ENCODE peak calls at places on chromosomes 4 and X, in six cellular contexts. U, H, L, R, M and B are unnamed samples. For H3K9me3, the result is how much of the 10 kb centered on the place peaks cover.

GRCh38 chrX:18758166-18758932 is 50.9 kb downstream of the PPEF1 start:
- DNase-seq in U (peak), H (no peak), L (no peak), R (no peak), M (no peak), B (no peak)

GRCh38 chr4:139440971-139441370 is 12.9 kb upstream of the RAB33B start:
- DNase-seq in U (no peak), H (no peak), L (no peak), R (no peak), M (no peak), B (no peak)

GRCh38 chrX:153405426-153405825 is 4.3 kb upstream of the PNMA6E start:
- DNase-seq in U (no peak), H (no peak), L (no peak), R (no peak), M (no peak), B (no peak)

GRCh38 chr4:128461300-128462103 is 173.9 kb upstream of the PGRMC2 start:
- DNase-seq in U (peak), H (no peak), L (peak), R (no peak), M (no peak), B (no peak)

GRCh38 chr4:13544556-13545393 is 467 bp upstream of the NKX3-2 start:
- DNase-seq in U (peak), H (no peak), L (no peak), R (no peak), M (peak), B (no peak)

GRCh38 chr4:7769936-7770674 is 169.6 kb downstream of the AFAP1 start:
- DNase-seq in U (peak), H (no peak), L (no peak), R (no peak), M (peak), B (no peak)

GRCh38 chrX:28177202-28177601 is 196.0 kb upstream of the DCAF8L1 start:
- DNase-seq in U (peak), H (no peak), L (no peak), R (no peak), M (no peak), B (no peak)

GRCh38 chr4:142376204-142376603 is 469.9 kb downstream of the INPP4B start:
- DNase-seq in U (no peak), H (no peak), L (no peak), R (no peak), M (no peak), B (no peak)

GRCh38 chrX:13165747-13166146 is 121.3 kb upstream of the FAM9C start:
- DNase-seq in U (peak), H (no peak), L (no peak), R (no peak), M (no peak), B (no peak)

GRCh38 chr4:4752025-4752424 is 107.4 kb upstream of the MSX1 start:
- DNase-seq in U (no peak), H (no peak), L (no peak), R (no peak), M (no peak), B (no peak)
- TF ChIP-seq CTCF in U (no peak), H (no peak), L (no peak), R (no peak), M (no peak), B (no peak)

GRCh38 chrX:63058204-63058603 is 292.9 kb downstream of the SPIN4 start:
- DNase-seq in U (no peak), H (no peak), L (no peak), R (no peak), M (no peak), B (no peak)
- H3K9me3 ChIP-seq in U (half or more), H (under half), L (under half), R (under half), M (under half), B (under half)

DNA sequence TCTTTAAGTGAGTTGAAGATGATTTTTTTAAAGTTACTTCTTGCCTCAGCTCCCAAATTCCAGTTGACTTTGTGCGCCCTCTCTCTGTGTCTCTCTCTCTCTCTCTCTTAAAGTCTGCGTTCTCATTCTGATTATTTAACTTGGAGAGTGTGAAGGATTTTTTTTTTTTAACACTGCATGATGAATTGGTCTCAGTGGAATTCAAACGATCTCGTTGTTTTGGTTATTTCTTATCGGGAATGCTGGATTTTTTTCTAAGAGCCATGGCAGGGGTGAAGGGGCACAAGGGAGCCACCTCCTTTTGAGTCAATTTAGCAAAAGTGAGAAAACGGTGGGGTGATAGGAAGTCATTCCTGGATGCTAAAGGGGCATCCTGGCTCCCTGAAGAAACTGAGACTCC is 176.1 kb downstream of the SHROOM3 start:
- DNase-seq in U (no peak), H (no peak), L (no peak), R (no peak), M (no peak), B (no peak)
- H3K4me3 ChIP-seq in U (no peak), H (peak), L (no peak), R (no peak), M (no peak), B (no peak)

DNA sequence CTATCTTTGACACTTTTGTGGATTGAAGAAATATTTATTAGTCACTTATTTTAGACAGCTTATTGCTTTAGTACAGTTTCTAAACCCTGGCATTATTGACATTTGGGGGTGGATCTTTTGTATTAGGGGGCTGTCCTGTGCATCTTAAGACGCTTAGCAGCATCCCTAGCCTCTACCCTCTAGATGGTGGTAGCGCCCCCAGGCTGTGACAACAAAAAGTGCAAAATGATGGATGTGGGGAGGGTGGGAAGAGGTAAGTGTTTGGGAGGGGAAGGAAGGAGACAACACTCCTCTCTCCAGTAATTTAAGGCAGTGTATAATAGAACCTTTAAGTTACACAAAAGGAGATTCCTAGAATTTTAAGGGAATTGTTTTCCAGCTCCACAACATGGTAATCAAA is 1210.6 kb downstream of the C4orf33 start:
- DNase-seq in U (peak), H (no peak), L (no peak), R (no peak), M (no peak), B (no peak)
- TF ChIP-seq CTCF in U (peak), H (no peak), L (no peak), R (no peak), M (peak), B (no peak)

DNA sequence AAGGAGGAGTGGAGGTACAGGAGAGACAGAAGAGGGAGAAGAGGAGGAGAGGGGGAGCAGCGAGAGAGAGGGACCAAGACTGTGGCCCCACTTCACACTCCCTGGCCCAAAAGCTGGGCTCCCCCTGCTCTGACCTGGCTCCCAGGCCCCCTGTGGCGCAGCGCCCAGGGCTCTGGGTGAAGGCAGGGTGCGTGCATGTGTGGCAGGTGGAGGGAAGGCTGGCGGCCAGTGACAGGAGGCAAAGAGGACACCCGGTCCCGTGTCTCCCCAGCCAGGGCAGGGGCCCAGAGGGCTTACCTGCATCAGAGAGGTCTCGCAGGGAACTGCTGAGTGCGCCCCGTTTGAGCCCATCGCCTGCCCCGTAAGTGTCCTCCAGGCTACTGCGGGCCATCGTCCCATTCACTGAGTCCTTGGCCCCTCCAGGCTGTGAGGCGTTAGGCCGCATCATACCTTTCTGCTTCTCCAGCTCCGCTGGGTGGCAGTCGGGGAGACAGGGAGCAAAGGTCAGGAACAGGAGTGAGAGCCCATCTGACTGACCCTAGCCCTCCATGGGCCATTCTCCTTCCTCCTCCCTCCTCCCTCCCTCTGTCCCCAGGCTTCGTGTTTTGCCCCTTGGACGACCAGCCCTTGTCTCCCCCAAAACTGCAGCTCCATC is 11.1 kb upstream of the KDM5C start:
- DNase-seq in U (no peak), H (no peak), L (no peak), R (no peak), M (no peak), B (no peak)
- H3K9me3 ChIP-seq in U (under half), H (under half), L (under half), R (under half), M (under half), B (under half)

GRCh38 chrX:130159776-130160175 is 5.9 kb downstream of the AIFM1 start:
- DNase-seq in U (no peak), H (no peak), L (no peak), R (no peak), M (no peak), B (no peak)
- H3K4me3 ChIP-seq in U (no peak), H (no peak), L (no peak), R (no peak), M (no peak), B (no peak)

DNA sequence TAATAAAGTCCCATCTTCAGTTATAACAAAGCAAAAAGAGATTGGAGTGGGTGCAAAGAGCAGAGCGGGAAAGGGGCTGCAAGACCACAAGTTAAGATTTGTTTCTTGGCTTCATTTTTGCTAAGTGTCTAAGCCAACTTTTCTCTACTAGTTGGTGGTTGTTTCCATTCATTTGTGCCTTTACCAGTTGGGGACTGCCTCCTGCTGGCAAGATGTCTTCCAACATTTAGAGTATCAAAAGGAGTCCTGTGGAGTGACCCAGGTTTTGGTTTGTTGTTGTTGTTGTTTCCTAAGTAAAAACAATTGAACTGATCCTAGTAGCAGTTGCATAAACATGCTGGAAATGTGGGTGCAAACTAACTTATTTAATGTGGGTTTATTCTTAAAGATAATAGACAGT is 121.1 kb downstream of the SPATA18 start:
- DNase-seq in U (peak), H (no peak), L (no peak), R (no peak), M (no peak), B (no peak)
- TF ChIP-seq CTCF in U (peak), H (peak), L (no peak), R (no peak), M (peak), B (no peak)

GRCh38 chrX:1262369-1262768 is 6.2 kb upstream of the CSF2RA start:
- DNase-seq in U (peak), H (no peak), L (no peak), R (no peak), M (no peak), B (no peak)

GRCh38 chrX:1261285-1261684 is 7.3 kb upstream of the CSF2RA start:
- DNase-seq in U (peak), H (no peak), L (no peak), R (no peak), M (no peak), B (no peak)

GRCh38 chrX:1264556-1264955 is 4.1 kb upstream of the CSF2RA start:
- DNase-seq in U (no peak), H (no peak), L (no peak), R (no peak), M (peak), B (no peak)

GRCh38 chrX:1265061-1265460 is 3.6 kb upstream of the CSF2RA start:
- DNase-seq in U (no peak), H (no peak), L (no peak), R (no peak), M (no peak), B (no peak)
- H3K9me3 ChIP-seq in U (under half), H (under half), L (under half), R (under half), M (under half), B (under half)

GRCh38 chrX:2693526-2694002 is 2.5 kb downstream of the CD99 start:
- DNase-seq in U (no peak), H (no peak), L (no peak), R (no peak), M (no peak), B (no peak)
- H3K4me3 ChIP-seq in U (no peak), H (peak), L (peak), R (no peak), M (no peak), B (peak)

DNA sequence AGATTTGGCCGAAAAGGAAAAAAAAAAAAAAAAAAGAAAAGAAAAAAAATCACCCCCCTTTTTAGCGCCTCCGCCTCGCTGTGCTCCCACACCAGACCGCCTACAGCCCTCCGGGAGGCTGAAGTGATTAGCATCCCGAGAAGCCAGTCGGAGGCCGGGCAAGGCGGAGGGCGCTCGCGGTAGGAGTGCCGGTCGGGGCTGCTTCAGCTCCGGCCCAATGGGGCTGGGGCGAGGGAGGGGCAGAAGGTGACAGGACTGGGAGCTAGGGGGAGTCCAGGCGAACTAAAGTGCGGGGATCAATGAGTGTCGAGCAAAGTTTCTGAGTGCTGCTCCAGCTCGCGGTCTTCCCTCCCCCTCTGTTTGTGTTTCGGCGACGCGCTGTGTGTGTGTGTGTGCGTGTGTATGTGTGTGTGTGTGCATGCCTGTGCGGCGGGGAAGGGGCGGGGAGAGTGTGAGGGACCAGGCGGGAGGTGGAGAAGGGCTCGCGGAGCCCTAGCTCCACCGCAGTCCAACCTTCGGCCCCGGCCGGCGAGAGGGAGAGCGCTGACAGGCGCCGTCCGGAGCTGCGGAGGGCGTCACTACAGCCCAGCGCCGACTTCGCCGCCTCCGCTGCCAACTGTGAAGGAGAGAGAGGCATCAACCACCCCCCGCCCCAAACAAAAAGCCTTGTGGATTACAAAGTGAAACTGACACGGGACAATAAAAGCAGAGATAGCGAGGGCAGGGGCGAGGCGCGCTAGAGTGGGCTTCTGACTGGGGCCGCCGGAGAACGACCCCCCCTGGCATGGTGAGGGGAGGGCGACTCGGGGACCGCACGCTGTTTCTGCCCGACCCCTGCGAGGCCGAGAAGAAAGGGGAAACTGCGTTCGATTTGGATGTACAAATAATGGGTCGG is at the start of gene FAT4:
- DNase-seq in U (peak), H (peak), L (peak), R (no peak), M (peak), B (peak)
- TF ChIP-seq CTCF in U (peak), H (peak), L (no peak), R (no peak), M (peak), B (no peak)